ENCODE peak calls at places on chromosome 19, in five cellular contexts. W is A549, K is AG04449, T is tibial artery, C is fibroblast of pulmonary artery. Q is an unnamed sample.
A peak's percentile ranks its signal among the peaks of the same experiment; 100 is the strongest.

GRCh38 chr19:47436712-47437401 is 17.5 kb upstream of the MEIS3 start:
- DNase-seq in W (peak; percentile 82), K (no peak), T (peak; percentile 63), C (peak; percentile 67), Q (no peak)

GRCh38 chr19:10230155-10230903 is 802 bp downstream of the S1PR2 start:
- DNase-seq in W (no peak), K (no peak), T (peak; percentile 43), C (peak; percentile 61), Q (no peak)

GRCh38 chr19:46958542-46958941 is 61.1 kb upstream of the NPAS1 start:
- DNase-seq in W (no peak), K (no peak), T (no peak), C (peak; percentile 81), Q (peak; percentile 65)

GRCh38 chr19:28359819-28360414 is 853.0 kb downstream of the UQCRFS1 start:
- DNase-seq in W (no peak), K (no peak), T (no peak), C (no peak), Q (no peak)

GRCh38 chr19:46976845-46977320 is 42.8 kb upstream of the NPAS1 start:
- DNase-seq in W (no peak), K (no peak), T (peak; percentile 73), C (peak; percentile 76), Q (no peak)

GRCh38 chr19:6925801-6926751 is 38.7 kb downstream of the ADGRE1 start:
- DNase-seq in W (peak; percentile 84), K (no peak), T (no peak), C (no peak), Q (no peak)

GRCh38 chr19:11361771-11362731 is 6.8 kb downstream of the PLPPR2 start:
- DNase-seq in W (no peak), K (no peak), T (no peak), C (no peak), Q (no peak)

GRCh38 chr19:16825312-16826168 is 3.7 kb upstream of the SIN3B start:
- DNase-seq in W (no peak), K (no peak), T (peak; percentile 60), C (peak; percentile 71), Q (peak; percentile 52)

GRCh38 chr19:51407631-51408131 is 9.8 kb downstream of the SIGLEC10 start:
- DNase-seq in W (peak; percentile 72), K (no peak), T (no peak), C (peak; percentile 39), Q (no peak)

GRCh38 chr19:29098863-29099481 is 114.0 kb downstream of the UQCRFS1 start:
- DNase-seq in W (peak; percentile 69), K (peak; percentile 26), T (peak; percentile 90), C (peak; percentile 64), Q (peak; percentile 27)

GRCh38 chr19:49591731-49592485 is 926 bp downstream of the PRR12 start:
- DNase-seq in W (peak; percentile 87), K (no peak), T (no peak), C (peak; percentile 31), Q (no peak)

GRCh38 chr19:33388231-33388816 is 14.8 kb downstream of the CEBPG start:
- DNase-seq in W (no peak), K (no peak), T (no peak), C (no peak), Q (no peak)

GRCh38 chr19:30091456-30091855 is 149.4 kb downstream of the URI1 start:
- DNase-seq in W (no peak), K (no peak), T (no peak), C (no peak), Q (no peak)

GRCh38 chr19:37594982-37595382 is 306 bp downstream of the ZNF540 start:
- DNase-seq in W (no peak), K (no peak), T (peak; percentile 58), C (no peak), Q (peak; percentile 10)

GRCh38 chr19:50567052-50567841 is 988 bp downstream of the LRRC4B start:
- DNase-seq in W (peak; percentile 50), K (no peak), T (no peak), C (no peak), Q (no peak)

GRCh38 chr19:1264801-1265610 is 4.1 kb upstream of the CIRBP start:
- DNase-seq in W (peak; percentile 86), K (no peak), T (peak; percentile 80), C (peak; percentile 85), Q (peak; percentile 54)

GRCh38 chr19:1495799-1496713 is 5.1 kb downstream of the REEP6 start:
- DNase-seq in W (no peak), K (no peak), T (no peak), C (no peak), Q (no peak)

GRCh38 chr19:49142866-49143335 is 12.3 kb downstream of the HRC start:
- DNase-seq in W (peak; percentile 93), K (peak; percentile 56), T (peak; percentile 87), C (peak; percentile 92), Q (peak; percentile 70)

GRCh38 chr19:57351867-57352266 is 796 bp downstream of the ZNF304 start:
- DNase-seq in W (no peak), K (no peak), T (no peak), C (no peak), Q (no peak)

GRCh38 chr19:45913874-45914830 is at the start of gene NANOS2:
- DNase-seq in W (peak; percentile 64), K (no peak), T (no peak), C (peak; percentile 33), Q (no peak)

GRCh38 chr19:37466798-37467607 is at the start of gene ZNF569:
- DNase-seq in W (peak; percentile 99), K (peak; percentile 72), T (peak; percentile 92), C (peak; percentile 97), Q (peak; percentile 81)

GRCh38 chr19:29687244-29687896 is 22.1 kb downstream of the PLEKHF1 start:
- DNase-seq in W (peak; percentile 52), K (peak; percentile 75), T (peak; percentile 82), C (peak; percentile 92), Q (peak; percentile 94)

GRCh38 chr19:13031917-13032623 is 36.8 kb downstream of the NFIX start:
- DNase-seq in W (no peak), K (no peak), T (no peak), C (no peak), Q (no peak)

GRCh38 chr19:48368942-48369341 is 4.8 kb downstream of the SYNGR4 start:
- DNase-seq in W (no peak), K (no peak), T (no peak), C (no peak), Q (no peak)

GRCh38 chr19:7211191-7211988 is 82.8 kb downstream of the INSR start:
- DNase-seq in W (no peak), K (no peak), T (no peak), C (peak; percentile 87), Q (no peak)

GRCh38 chr19:8973501-8974091 is 36.6 kb downstream of the MUC16 start:
- DNase-seq in W (peak; percentile 6), K (no peak), T (no peak), C (peak; percentile 3), Q (no peak)

GRCh38 chr19:28425431-28425931 is 787.5 kb downstream of the UQCRFS1 start:
- DNase-seq in W (no peak), K (no peak), T (no peak), C (peak; percentile 30), Q (no peak)

GRCh38 chr19:47465957-47466356 is 5.7 kb downstream of the SLC8A2 start:
- DNase-seq in W (no peak), K (no peak), T (no peak), C (no peak), Q (no peak)

GRCh38 chr19:46868444-46868843 is 7.6 kb downstream of the ARHGAP35 start:
- DNase-seq in W (no peak), K (no peak), T (no peak), C (no peak), Q (no peak)

GRCh38 chr19:41350735-41351338 is 2.9 kb downstream of the TGFB1 start:
- DNase-seq in W (no peak), K (no peak), T (no peak), C (no peak), Q (no peak)
- H3K4me3 ChIP-seq in W (peak overlapping the region; percentile 72), K (peak overlapping the region; percentile 87), T (peak overlapping the region; percentile 96), C (peak overlapping the region; percentile 93), Q (peak overlapping the region; percentile 96)

GRCh38 chr19:43524922-43525835 is 1.8 kb downstream of the ETHE1 start:
- DNase-seq in W (peak; percentile 85), K (no peak), T (peak; percentile 82), C (peak; percentile 64), Q (no peak)

GRCh38 chr19:43526884-43527859 is at the start of gene ETHE1:
- DNase-seq in W (peak; percentile 62), K (no peak), T (peak; percentile 83), C (peak; percentile 50), Q (no peak)

GRCh38 chr19:43532571-43532961 is 422 bp upstream of the ZNF575 start:
- DNase-seq in W (no peak), K (no peak), T (peak; percentile 50), C (no peak), Q (no peak)

GRCh38 chr19:43525836-43526771 is 897 bp downstream of the ETHE1 start:
- DNase-seq in W (no peak), K (no peak), T (peak; percentile 43), C (no peak), Q (no peak)

DNA sequence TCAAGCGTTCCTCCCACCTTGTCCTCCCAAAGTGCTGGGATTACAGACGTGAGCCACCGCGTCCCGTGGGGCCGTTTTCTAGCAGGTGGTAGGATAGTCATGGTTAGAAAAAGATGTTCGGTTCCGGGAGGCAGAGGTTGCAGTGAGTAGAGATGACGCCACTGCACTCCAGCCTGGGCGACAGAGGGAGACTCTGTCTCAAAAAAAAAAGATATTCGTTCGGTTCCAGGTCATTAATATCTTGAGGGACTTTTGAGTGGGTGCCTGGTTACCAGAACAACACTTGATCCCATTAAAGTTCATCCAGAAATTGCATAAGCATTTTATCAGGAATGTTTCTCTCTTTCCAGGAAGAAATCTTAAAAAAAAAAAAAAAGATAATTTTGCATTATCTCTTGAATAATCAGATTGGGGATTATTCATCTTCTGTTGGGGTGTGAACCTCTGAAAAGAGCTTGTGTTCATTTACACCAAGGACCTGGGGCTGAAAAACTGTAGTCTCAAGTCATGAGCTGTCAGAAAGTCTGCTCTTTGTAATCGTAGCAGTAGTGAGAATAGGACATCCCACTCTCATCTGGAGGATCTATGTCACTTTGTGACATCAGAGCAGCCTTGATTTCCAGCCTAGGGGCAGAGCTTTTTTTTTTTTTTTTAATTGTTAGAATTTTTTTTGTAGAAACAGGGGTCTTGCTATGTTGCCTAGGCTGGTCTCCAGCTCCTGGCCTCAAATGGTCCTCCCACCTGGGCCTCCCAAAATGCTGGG is 1.0 kb upstream of the ETHE1 start:
- DNase-seq in W (no peak), K (no peak), T (peak; percentile 57), C (no peak), Q (no peak)
- H3K4me3 ChIP-seq in W (no peak overlapping the region), K (peak overlapping the region; percentile 12), T (peak overlapping the region; percentile 92), C (no peak overlapping the region), Q (no peak overlapping the region)

GRCh38 chr19:3665681-3666544 is 34.4 kb downstream of the PIP5K1C start:
- DNase-seq in W (no peak), K (no peak), T (peak; percentile 50), C (no peak), Q (no peak)
- H3K4me3 ChIP-seq in W (no peak overlapping the region), K (no peak overlapping the region), T (no peak overlapping the region), C (no peak overlapping the region), Q (no peak overlapping the region)

GRCh38 chr19:58357798-58358145 is 4.5 kb upstream of the A1BG start:
- DNase-seq in W (no peak), K (no peak), T (no peak), C (no peak), Q (no peak)

GRCh38 chr19:58356971-58357797 is 3.9 kb upstream of the A1BG start:
- DNase-seq in W (no peak), K (no peak), T (no peak), C (peak; percentile 27), Q (no peak)

GRCh38 chr19:58355215-58355796 is 2.0 kb upstream of the A1BG start:
- DNase-seq in W (no peak), K (no peak), T (no peak), C (no peak), Q (no peak)

GRCh38 chr19:58355891-58356235 is 2.6 kb upstream of the A1BG start:
- DNase-seq in W (no peak), K (no peak), T (no peak), C (no peak), Q (no peak)

GRCh38 chr19:58356236-58356970 is 3.1 kb upstream of the A1BG start:
- DNase-seq in W (no peak), K (no peak), T (no peak), C (peak; percentile 49), Q (no peak)
- H3K4me3 ChIP-seq in W (no peak overlapping the region), K (peak overlapping the region; percentile 44), T (peak overlapping the region; percentile 27), C (peak overlapping the region; percentile 19), Q (peak overlapping the region; percentile 28)